ENCODE peak calls at places on chromosomes 5 and 9, in four cellular contexts. L is NCI-H1048, W is T-helper 9 cell, P is heart right ventricle. M is an unnamed sample.

GRCh38 chr5:168324864-168325615 is 33.6 kb downstream of the WWC1 start:
- DNase-seq in L (no peak), W (no peak), P (no peak), M (no peak)

GRCh38 chr5:130871346-130872086 is 293.5 kb downstream of the HINT1 start:
- DNase-seq in L (no peak), W (peak; percentile 26), P (peak; percentile 12), M (no peak)

GRCh38 chr9:38094165-38094564 is 25.1 kb upstream of the SHB start:
- DNase-seq in L (no peak), W (no peak), P (no peak), M (no peak)

GRCh38 chr9:20382460-20383071 is 239.7 kb downstream of the MLLT3 start:
- DNase-seq in L (no peak), W (no peak), P (no peak), M (no peak)

GRCh38 chr5:126359884-126360283 is 63.3 kb upstream of the GRAMD2B start:
- DNase-seq in L (no peak), W (no peak), P (no peak), M (no peak)

GRCh38 chr5:8410618-8411017 is 541.7 kb downstream of the MTRR start:
- DNase-seq in L (no peak), W (no peak), P (no peak), M (no peak)

GRCh38 chr5:112419596-112420110 is 576 bp upstream of the EPB41L4A start:
- DNase-seq in L (no peak), W (no peak), P (peak; percentile 77), M (peak; percentile 70)

GRCh38 chr5:126015244-126016054 is 407.8 kb upstream of the GRAMD2B start:
- DNase-seq in L (no peak), W (no peak), P (no peak), M (peak; percentile 87)

GRCh38 chr5:165185726-165186125 is 1680.3 kb downstream of the MAT2B start:
- DNase-seq in L (no peak), W (no peak), P (no peak), M (no peak)

GRCh38 chr5:1096792-1097191 is 15.1 kb downstream of the SLC12A7 start:
- DNase-seq in L (no peak), W (no peak), P (no peak), M (no peak)

GRCh38 chr9:98998441-98999151 is 54.9 kb downstream of the COL15A1 start:
- DNase-seq in L (no peak), W (peak; percentile 50), P (peak; percentile 89), M (peak; percentile 2)

GRCh38 chr9:131657031-131657377 is 82.9 kb downstream of the RAPGEF1 start:
- DNase-seq in L (no peak), W (peak; percentile 42), P (no peak), M (no peak)

GRCh38 chr9:84511651-84512050 is 157.9 kb upstream of the NTRK2 start:
- DNase-seq in L (no peak), W (no peak), P (no peak), M (no peak)

GRCh38 chr9:131107760-131108159 is 11.4 kb downstream of the AIF1L start:
- DNase-seq in L (no peak), W (no peak), P (peak; percentile 42), M (no peak)